ENCODE peak calls at places on chromosomes 13 and 19, in six cellular contexts. U is left lung, A is neural crest cell, B is cardiac muscle cell, X is kidney, M is body of pancreas. P is an unnamed sample.

GRCh38 chr13:113754242-113754641 is 4.8 kb upstream of the TMEM255B start:
- DNase-seq in U (no peak), A (no peak), B (no peak), X (no peak), M (no peak), P (no peak)

GRCh38 chr13:109770436-109770835 is 15.9 kb downstream of the IRS2 start:
- DNase-seq in U (no peak), A (no peak), B (no peak), X (no peak), M (no peak), P (no peak)

GRCh38 chr13:45718063-45718462 is 15.9 kb downstream of the CBY2 start:
- DNase-seq in U (no peak), A (no peak), B (peak), X (no peak), M (peak), P (peak)

GRCh38 chr19:18293642-18294466 is 12.4 kb upstream of the JUND start:
- DNase-seq in U (no peak), A (no peak), B (no peak), X (no peak), M (no peak), P (no peak)

GRCh38 chr19:5903054-5903501 is 512 bp downstream of the NDUFA11 start:
- DNase-seq in U (peak), A (no peak), B (peak), X (no peak), M (no peak), P (no peak)

GRCh38 chr13:109336730-109337129 is 449.7 kb downstream of the IRS2 start:
- DNase-seq in U (no peak), A (no peak), B (peak), X (no peak), M (no peak), P (no peak)

GRCh38 chr13:108227651-108228272 is 9.6 kb downstream of the ABHD13 start:
- DNase-seq in U (no peak), A (peak), B (peak), X (no peak), M (peak), P (peak)

GRCh38 chr19:38224014-38224862 is at the start of gene DPF1:
- DNase-seq in U (no peak), A (peak), B (peak), X (no peak), M (peak), P (peak)

GRCh38 chr13:31970237-31970930 is 61.2 kb upstream of the FRY start:
- DNase-seq in U (no peak), A (no peak), B (peak), X (no peak), M (no peak), P (no peak)

GRCh38 chr13:75321084-75321483 is 160.9 kb downstream of the TBC1D4 start:
- DNase-seq in U (no peak), A (no peak), B (no peak), X (no peak), M (no peak), P (no peak)

GRCh38 chr13:50575138-50575537 is 268.4 kb downstream of the DLEU7 start:
- DNase-seq in U (no peak), A (no peak), B (no peak), X (no peak), M (no peak), P (no peak)

GRCh38 chr13:27172495-27172842 is 858 bp upstream of the USP12 start:
- DNase-seq in U (no peak), A (no peak), B (no peak), X (no peak), M (peak), P (no peak)

GRCh38 chr19:21789761-21790160 is 22.4 kb upstream of the ZNF100 start:
- DNase-seq in U (no peak), A (no peak), B (no peak), X (no peak), M (no peak), P (no peak)

GRCh38 chr13:83752141-83752540 is 130.1 kb downstream of the SLITRK1 start:
- DNase-seq in U (no peak), A (no peak), B (peak), X (no peak), M (no peak), P (no peak)

GRCh38 chr19:18385675-18386542 is at the start of gene GDF15:
- DNase-seq in U (peak), A (peak), B (peak), X (peak), M (peak), P (peak)

GRCh38 chr13:95704510-95704909 is 27.6 kb downstream of the DNAJC3 start:
- DNase-seq in U (no peak), A (no peak), B (peak), X (no peak), M (peak), P (no peak)

GRCh38 chr19:36081894-36082293 is 27.2 kb downstream of the WDR62 start:
- DNase-seq in U (no peak), A (no peak), B (no peak), X (no peak), M (no peak), P (no peak)

GRCh38 chr13:112990783-112991182 is 21.8 kb downstream of the MCF2L start:
- DNase-seq in U (no peak), A (no peak), B (no peak), X (no peak), M (peak), P (no peak)

DNA sequence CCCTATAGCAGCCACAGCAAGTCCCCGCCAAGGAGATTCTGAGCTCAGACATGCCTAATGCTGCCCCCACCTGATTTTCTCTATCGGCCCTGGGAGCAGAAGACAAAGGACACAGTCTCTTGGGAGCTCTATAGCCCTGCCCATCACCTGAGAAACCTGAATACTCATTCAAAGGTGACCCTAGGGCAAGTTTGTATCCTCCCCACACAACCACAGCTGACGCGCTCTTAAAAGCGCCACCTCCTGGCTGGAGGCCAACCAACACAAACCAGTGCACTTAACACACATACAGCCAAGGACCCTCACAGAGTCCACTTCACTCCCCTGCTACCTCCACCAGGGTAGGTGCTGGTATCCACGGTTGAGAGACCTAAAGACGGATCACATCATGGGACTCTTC is 8.8 kb upstream of the IGFL4 start:
- DNase-seq in U (no peak), A (no peak), B (no peak), X (no peak), M (no peak), P (no peak)
- TF ChIP-seq CTCF in U (no peak), A (peak), B (no peak), X (no peak), M (no peak), P (no peak)

GRCh38 chr13:43787998-43788397 is 1.2 kb upstream of the ENOX1 start:
- DNase-seq in U (no peak), A (peak), B (peak), X (no peak), M (peak), P (peak)
- TF ChIP-seq CTCF in U (no peak), A (no peak), B (peak), X (no peak), M (peak), P (peak)

GRCh38 chr13:76600086-76600485 is 286.1 kb downstream of the KCTD12 start:
- DNase-seq in U (no peak), A (no peak), B (peak), X (no peak), M (peak), P (no peak)
- TF ChIP-seq CTCF in U (no peak), A (no peak), B (no peak), X (no peak), M (no peak), P (no peak)

GRCh38 chr13:93172109-93172508 is 54.5 kb upstream of the GPC6 start:
- DNase-seq in U (no peak), A (no peak), B (no peak), X (no peak), M (no peak), P (peak)
- TF ChIP-seq CTCF in U (no peak), A (peak), B (no peak), X (no peak), M (no peak), P (peak)

GRCh38 chr19:3526507-3527244 is 12.3 kb upstream of the TEKTIP1 start:
- DNase-seq in U (no peak), A (no peak), B (no peak), X (peak), M (no peak), P (no peak)
- TF ChIP-seq CTCF in U (no peak), A (peak), B (peak), X (no peak), M (no peak), P (peak)

DNA sequence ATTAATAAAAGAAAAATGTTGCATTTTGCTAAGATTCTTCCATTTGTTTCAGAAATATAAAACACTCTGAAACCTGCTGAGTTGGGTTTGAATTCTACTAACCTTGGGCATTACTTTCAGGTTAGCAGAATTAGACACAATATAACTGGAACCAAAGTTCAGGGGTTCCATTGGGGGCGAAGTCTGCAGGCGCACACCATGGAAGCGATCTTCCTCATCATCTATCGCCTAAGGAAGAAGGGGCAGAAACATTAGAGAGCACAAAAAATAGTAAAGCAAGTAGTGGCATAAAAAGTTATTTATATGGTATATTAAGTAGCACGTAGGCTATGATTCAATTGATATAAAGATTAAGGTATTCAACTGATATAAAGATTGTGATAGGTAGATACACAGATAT is 34.1 kb downstream of the CARD8 start:
- DNase-seq in U (no peak), A (no peak), B (no peak), X (no peak), M (no peak), P (no peak)
- TF ChIP-seq CTCF in U (no peak), A (no peak), B (no peak), X (no peak), M (no peak), P (no peak)

GRCh38 chr13:25375727-25376358 is 4.1 kb downstream of the ATP8A2 start:
- DNase-seq in U (no peak), A (peak), B (peak), X (no peak), M (peak), P (peak)

GRCh38 chr13:25365720-25366235 is 6.0 kb upstream of the ATP8A2 start:
- DNase-seq in U (no peak), A (no peak), B (no peak), X (no peak), M (no peak), P (no peak)

GRCh38 chr13:25371608-25372274 is at the start of gene ATP8A2:
- DNase-seq in U (no peak), A (peak), B (no peak), X (no peak), M (no peak), P (peak)

GRCh38 chr13:25372275-25373081 is 704 bp downstream of the ATP8A2 start:
- DNase-seq in U (no peak), A (peak), B (no peak), X (no peak), M (no peak), P (no peak)

GRCh38 chr13:25371158-25371557 is 616 bp upstream of the ATP8A2 start:
- DNase-seq in U (no peak), A (no peak), B (no peak), X (no peak), M (no peak), P (no peak)
- TF ChIP-seq CTCF in U (no peak), A (no peak), B (no peak), X (no peak), M (no peak), P (no peak)